ENCODE peak calls at places on chromosome 17, in nine cellular contexts. One of them, this sample, is unnamed.

GRCh38 chr17:28570716-28571254 is 539 bp downstream of the PIGS start:
- DNase-seq in EL: peak
- DNase-seq in MM.1S: peak
- DNase-seq in amniotic stem cell: no peak
- DNase-seq in iPS-NIHi11: peak
- DNase-seq in hypothalamus: peak
- DNase-seq in ACHN: peak
- DNase-seq in DND-41: peak
- DNase-seq in HEK293T: peak
- DNase-seq in this sample: peak

GRCh38 chr17:49035470-49036269 is 38.5 kb downstream of the IGF2BP1 start:
- DNase-seq in EL: peak
- DNase-seq in MM.1S: peak
- DNase-seq in amniotic stem cell: no peak
- DNase-seq in iPS-NIHi11: peak
- DNase-seq in hypothalamus: no peak
- DNase-seq in ACHN: peak
- DNase-seq in DND-41: peak
- DNase-seq in HEK293T: peak
- DNase-seq in this sample: peak

GRCh38 chr17:43608313-43608712 is 53.4 kb downstream of the MEOX1 start:
- DNase-seq in EL: peak
- DNase-seq in MM.1S: no peak
- DNase-seq in amniotic stem cell: no peak
- DNase-seq in iPS-NIHi11: no peak
- DNase-seq in hypothalamus: no peak
- DNase-seq in ACHN: no peak
- DNase-seq in DND-41: no peak
- DNase-seq in HEK293T: no peak
- DNase-seq in this sample: no peak

GRCh38 chr17:76000016-76000754 is 470 bp upstream of the CDK3 start:
- DNase-seq in EL: peak
- DNase-seq in MM.1S: peak
- DNase-seq in amniotic stem cell: no peak
- DNase-seq in iPS-NIHi11: peak
- DNase-seq in hypothalamus: no peak
- DNase-seq in ACHN: peak
- DNase-seq in DND-41: peak
- DNase-seq in HEK293T: peak
- DNase-seq in this sample: peak

GRCh38 chr17:45273551-45273957 is 11.7 kb upstream of the SPATA32 start:
- DNase-seq in EL: no peak
- DNase-seq in MM.1S: no peak
- DNase-seq in amniotic stem cell: no peak
- DNase-seq in iPS-NIHi11: no peak
- DNase-seq in hypothalamus: no peak
- DNase-seq in ACHN: no peak
- DNase-seq in DND-41: no peak
- DNase-seq in HEK293T: no peak
- DNase-seq in this sample: no peak

GRCh38 chr17:49452173-49452572 is 37.5 kb upstream of the PHB1 start:
- DNase-seq in EL: no peak
- DNase-seq in MM.1S: no peak
- DNase-seq in amniotic stem cell: no peak
- DNase-seq in iPS-NIHi11: no peak
- DNase-seq in hypothalamus: no peak
- DNase-seq in ACHN: no peak
- DNase-seq in DND-41: no peak
- DNase-seq in HEK293T: no peak
- DNase-seq in this sample: no peak

GRCh38 chr17:81976332-81977210 is 858 bp upstream of the ASPSCR1 start:
- DNase-seq in EL: no peak
- DNase-seq in MM.1S: no peak
- DNase-seq in amniotic stem cell: no peak
- DNase-seq in iPS-NIHi11: peak
- DNase-seq in hypothalamus: no peak
- DNase-seq in ACHN: peak
- DNase-seq in DND-41: peak
- DNase-seq in HEK293T: no peak
- DNase-seq in this sample: peak

GRCh38 chr17:62892870-62893338 is 73.1 kb upstream of the TANC2 start:
- DNase-seq in EL: peak
- DNase-seq in MM.1S: no peak
- DNase-seq in amniotic stem cell: no peak
- DNase-seq in iPS-NIHi11: peak
- DNase-seq in hypothalamus: no peak
- DNase-seq in ACHN: peak
- DNase-seq in DND-41: no peak
- DNase-seq in HEK293T: no peak
- DNase-seq in this sample: peak

GRCh38 chr17:66649818-66650489 is 185.0 kb upstream of the CACNG5 start:
- DNase-seq in EL: no peak
- DNase-seq in MM.1S: no peak
- DNase-seq in amniotic stem cell: no peak
- DNase-seq in iPS-NIHi11: no peak
- DNase-seq in hypothalamus: no peak
- DNase-seq in ACHN: no peak
- DNase-seq in DND-41: no peak
- DNase-seq in HEK293T: no peak
- DNase-seq in this sample: no peak

GRCh38 chr17:60604686-60605334 is 4.8 kb downstream of the PPM1D start:
- DNase-seq in EL: peak
- DNase-seq in MM.1S: no peak
- DNase-seq in amniotic stem cell: peak
- DNase-seq in iPS-NIHi11: no peak
- DNase-seq in hypothalamus: no peak
- DNase-seq in ACHN: peak
- DNase-seq in DND-41: no peak
- DNase-seq in HEK293T: no peak
- DNase-seq in this sample: no peak

GRCh38 chr17:78879679-78880186 is 23.3 kb downstream of the CEP295NL start:
- DNase-seq in EL: peak
- DNase-seq in MM.1S: no peak
- DNase-seq in amniotic stem cell: peak
- DNase-seq in iPS-NIHi11: no peak
- DNase-seq in hypothalamus: no peak
- DNase-seq in ACHN: no peak
- DNase-seq in DND-41: peak
- DNase-seq in HEK293T: no peak
- DNase-seq in this sample: no peak

GRCh38 chr17:58368860-58369213 is 16.8 kb upstream of the SUPT4H1 start:
- DNase-seq in EL: no peak
- DNase-seq in MM.1S: no peak
- DNase-seq in amniotic stem cell: no peak
- DNase-seq in iPS-NIHi11: no peak
- DNase-seq in hypothalamus: no peak
- DNase-seq in ACHN: no peak
- DNase-seq in DND-41: no peak
- DNase-seq in HEK293T: no peak
- DNase-seq in this sample: no peak

GRCh38 chr17:36529121-36529520 is 5.5 kb downstream of the MYO19 start:
- DNase-seq in EL: peak
- DNase-seq in MM.1S: no peak
- DNase-seq in amniotic stem cell: no peak
- DNase-seq in iPS-NIHi11: no peak
- DNase-seq in hypothalamus: no peak
- DNase-seq in ACHN: peak
- DNase-seq in DND-41: no peak
- DNase-seq in HEK293T: no peak
- DNase-seq in this sample: no peak

GRCh38 chr17:44309472-44309871 is 1.1 kb downstream of the RUNDC3A start:
- DNase-seq in EL: no peak
- DNase-seq in MM.1S: no peak
- DNase-seq in amniotic stem cell: no peak
- DNase-seq in iPS-NIHi11: no peak
- DNase-seq in hypothalamus: no peak
- DNase-seq in ACHN: no peak
- DNase-seq in DND-41: no peak
- DNase-seq in HEK293T: no peak
- DNase-seq in this sample: peak

GRCh38 chr17:32568673-32569072 is 81.9 kb downstream of the CDK5R1 start:
- DNase-seq in EL: no peak
- DNase-seq in MM.1S: no peak
- DNase-seq in amniotic stem cell: no peak
- DNase-seq in iPS-NIHi11: no peak
- DNase-seq in hypothalamus: no peak
- DNase-seq in ACHN: no peak
- DNase-seq in DND-41: no peak
- DNase-seq in HEK293T: no peak
- DNase-seq in this sample: no peak

This sample was measured in Calu3.